ENCODE peak calls at places on chromosomes 13 and 19, in seven cellular contexts. O, Q, C, I, V, A and L are unnamed samples.

GRCh38 chr19:54100560-54100959 is at the start of gene OSCAR:
- DNase-seq in O (no peak), Q (no peak), C (no peak), I (no peak), V (no peak), A (no peak), L (peak)

GRCh38 chr19:377801-378581 is 31.0 kb downstream of the C2CD4C start:
- DNase-seq in O (no peak), Q (no peak), C (no peak), I (peak), V (peak), A (no peak), L (no peak)

GRCh38 chr19:3536429-3537100 is 2.4 kb upstream of the TEKTIP1 start:
- DNase-seq in O (no peak), Q (no peak), C (no peak), I (peak), V (no peak), A (no peak), L (no peak)

GRCh38 chr13:73782781-73783180 is 351.4 kb downstream of the KLF12 start:
- DNase-seq in O (no peak), Q (no peak), C (no peak), I (peak), V (no peak), A (no peak), L (peak)

GRCh38 chr19:46350029-46350757 is 3.3 kb downstream of the PPP5C start:
- DNase-seq in O (no peak), Q (no peak), C (no peak), I (no peak), V (no peak), A (peak), L (no peak)

GRCh38 chr13:92317066-92317465 is 909.5 kb upstream of the GPC6 start:
- DNase-seq in O (no peak), Q (no peak), C (no peak), I (no peak), V (no peak), A (no peak), L (no peak)

GRCh38 chr13:99495478-99496321 is 5.6 kb upstream of the TM9SF2 start:
- DNase-seq in O (no peak), Q (no peak), C (no peak), I (no peak), V (no peak), A (no peak), L (peak)

GRCh38 chr19:28519950-28520861 is 692.7 kb downstream of the UQCRFS1 start:
- DNase-seq in O (no peak), Q (no peak), C (no peak), I (no peak), V (no peak), A (no peak), L (no peak)

GRCh38 chr13:50713849-50714248 is 129.6 kb downstream of the DLEU7 start:
- DNase-seq in O (no peak), Q (peak), C (no peak), I (no peak), V (no peak), A (no peak), L (no peak)

GRCh38 chr19:58346961-58347929 is 6.0 kb downstream of the A1BG start:
- DNase-seq in O (no peak), Q (no peak), C (no peak), I (peak), V (peak), A (peak), L (no peak)

GRCh38 chr13:51636349-51636890 is 52.2 kb downstream of the WDFY2 start:
- DNase-seq in O (no peak), Q (no peak), C (no peak), I (no peak), V (no peak), A (no peak), L (peak)

GRCh38 chr13:21850013-21851006 is 179.4 kb downstream of the FGF9 start:
- DNase-seq in O (no peak), Q (no peak), C (no peak), I (no peak), V (no peak), A (no peak), L (no peak)

GRCh38 chr13:39321578-39321977 is 281.4 kb downstream of the LHFPL6 start:
- DNase-seq in O (no peak), Q (no peak), C (no peak), I (no peak), V (no peak), A (no peak), L (no peak)

GRCh38 chr19:50629194-50629593 is 10.5 kb downstream of the SYT3 start:
- DNase-seq in O (no peak), Q (no peak), C (no peak), I (no peak), V (no peak), A (no peak), L (no peak)

GRCh38 chr19:52527134-52527953 is at the start of gene ZNF808:
- DNase-seq in O (peak), Q (peak), C (peak), I (peak), V (peak), A (peak), L (peak)

GRCh38 chr13:107835339-107836018 is 379.9 kb downstream of the LIG4 start:
- DNase-seq in O (no peak), Q (no peak), C (no peak), I (no peak), V (no peak), A (no peak), L (no peak)

GRCh38 chr19:17841371-17841809 is 6.4 kb downstream of the JAK3 start:
- DNase-seq in O (no peak), Q (no peak), C (no peak), I (no peak), V (peak), A (no peak), L (no peak)

GRCh38 chr13:24270639-24271131 is 38.7 kb upstream of the C1QTNF9 start:
- DNase-seq in O (no peak), Q (peak), C (no peak), I (peak), V (no peak), A (no peak), L (peak)

DNA sequence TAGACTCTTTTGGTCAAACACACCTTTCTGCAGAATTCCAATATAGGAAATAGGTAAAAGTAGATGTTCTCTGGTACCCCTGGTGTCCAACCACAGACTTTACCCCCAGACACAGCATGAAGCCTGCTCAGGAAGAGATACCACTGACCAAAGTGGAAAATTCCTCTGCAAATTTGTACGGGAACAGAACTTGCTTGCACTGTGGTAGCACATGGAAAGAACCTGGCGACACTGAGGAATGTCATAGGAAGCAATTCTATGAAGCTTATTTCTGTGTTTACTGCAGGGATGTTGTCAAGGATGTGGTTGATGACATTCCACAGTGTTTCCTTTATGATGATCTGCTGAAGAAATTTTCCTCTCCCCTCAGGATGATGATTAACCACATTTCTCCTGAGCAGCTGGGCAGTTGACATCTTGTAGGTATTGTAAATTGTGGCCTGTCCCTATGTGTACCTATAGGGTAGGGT is 48.9 kb upstream of the TNFSF11 start:
- DNase-seq in O (no peak), Q (no peak), C (no peak), I (no peak), V (no peak), A (no peak), L (no peak)
- TF ChIP-seq JUND in O (no peak), Q (no peak), C (no peak), I (no peak), V (no peak), A (no peak), L (no peak)

GRCh38 chr13:56351041-56351440 is 789.7 kb upstream of the PRR20A start:
- DNase-seq in O (no peak), Q (no peak), C (peak), I (no peak), V (no peak), A (no peak), L (no peak)
- TF ChIP-seq JUND in O (no peak), Q (no peak), C (no peak), I (no peak), V (no peak), A (no peak), L (no peak)

GRCh38 chr13:45826741-45827140 is 24.8 kb downstream of the SIAH3 start:
- DNase-seq in O (no peak), Q (peak), C (no peak), I (no peak), V (no peak), A (no peak), L (no peak)

GRCh38 chr13:45823583-45823982 is 28.0 kb downstream of the SIAH3 start:
- DNase-seq in O (no peak), Q (no peak), C (no peak), I (no peak), V (no peak), A (no peak), L (no peak)

GRCh38 chr13:45828253-45828968 is 23.1 kb downstream of the SIAH3 start:
- DNase-seq in O (no peak), Q (no peak), C (no peak), I (no peak), V (no peak), A (no peak), L (no peak)

GRCh38 chr13:45827318-45827717 is 24.2 kb downstream of the SIAH3 start:
- DNase-seq in O (no peak), Q (no peak), C (no peak), I (no peak), V (no peak), A (no peak), L (no peak)

GRCh38 chr13:45825124-45825650 is 26.4 kb downstream of the SIAH3 start:
- DNase-seq in O (no peak), Q (no peak), C (no peak), I (peak), V (no peak), A (no peak), L (no peak)
- TF ChIP-seq JUND in O (no peak), Q (no peak), C (no peak), I (no peak), V (no peak), A (no peak), L (no peak)

DNA sequence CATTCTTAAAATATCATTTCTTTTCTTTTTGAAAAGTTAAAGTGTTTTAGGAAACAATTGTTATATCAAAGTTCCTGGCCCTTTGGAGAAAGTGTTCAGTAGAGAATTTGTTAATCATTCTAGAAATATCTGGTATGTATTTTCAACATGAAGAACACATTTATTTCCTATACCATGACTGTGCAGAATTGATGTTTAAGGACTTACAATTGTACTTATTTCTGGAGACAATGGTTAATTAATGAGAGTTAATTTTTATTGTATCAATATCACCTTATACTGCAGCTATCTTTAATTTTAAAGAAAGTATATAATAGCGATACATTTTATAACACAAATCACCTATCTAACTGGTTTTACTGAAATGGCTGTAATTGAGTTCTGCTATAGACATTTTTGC is 95.3 kb downstream of the TEX29 start:
- DNase-seq in O (no peak), Q (no peak), C (no peak), I (no peak), V (no peak), A (no peak), L (no peak)
- TF ChIP-seq JUND in O (no peak), Q (no peak), C (no peak), I (no peak), V (no peak), A (no peak), L (no peak)

DNA sequence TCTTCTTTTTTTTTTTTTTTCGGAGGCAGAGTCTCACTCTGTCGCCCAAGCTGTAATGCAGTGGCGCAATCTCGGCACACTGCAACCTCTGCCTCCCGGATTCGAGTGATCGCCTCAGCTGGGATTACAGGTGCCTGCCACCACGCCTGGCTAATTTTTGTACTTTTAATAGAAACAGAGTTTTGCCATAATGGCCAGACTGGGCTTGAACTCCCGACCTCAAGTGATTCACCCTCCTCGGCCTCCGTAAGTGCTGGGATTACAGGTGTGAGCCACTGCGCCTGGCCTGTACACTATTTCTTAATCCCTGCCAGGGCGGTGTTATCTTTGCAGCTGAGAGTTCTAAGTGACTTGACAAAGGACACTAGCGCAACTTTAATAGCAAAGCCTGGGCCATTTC is 36.9 kb upstream of the LSM14A start:
- DNase-seq in O (no peak), Q (no peak), C (no peak), I (no peak), V (no peak), A (no peak), L (no peak)
- TF ChIP-seq JUND in O (no peak), Q (no peak), C (no peak), I (no peak), V (no peak), A (no peak), L (no peak)

GRCh38 chr13:77306458-77306857 is 20.4 kb downstream of the MYCBP2 start:
- DNase-seq in O (no peak), Q (no peak), C (no peak), I (no peak), V (no peak), A (no peak), L (no peak)
- TF ChIP-seq JUND in O (no peak), Q (no peak), C (no peak), I (no peak), V (no peak), A (no peak), L (no peak)

GRCh38 chr13:60756306-60756705 is 359.3 kb downstream of the TDRD3 start:
- DNase-seq in O (no peak), Q (no peak), C (no peak), I (no peak), V (no peak), A (no peak), L (no peak)
- TF ChIP-seq JUND in O (no peak), Q (no peak), C (no peak), I (no peak), V (no peak), A (no peak), L (no peak)